ENCODE peak calls at places on chromosomes 13 and 19, in four cellular contexts. C is K562, G is GM12878, M is HepG2. A is an unnamed sample.
A peak's percentile ranks its signal among the peaks of the same experiment; 100 is the strongest.

GRCh38 chr19:35905178-35905727 is 2.8 kb downstream of the TYROBP start:
- DNase-seq in C (no peak), G (no peak), M (no peak), A (no peak)

GRCh38 chr13:49536144-49536873 is 40.6 kb downstream of the PHF11 start:
- DNase-seq in C (no peak), G (no peak), M (no peak), A (no peak)

GRCh38 chr13:110507678-110508381 is 53.7 kb downstream of the RAB20 start:
- DNase-seq in C (peak; percentile 27), G (no peak), M (no peak), A (no peak)

GRCh38 chr13:94431569-94431968 is 47.9 kb downstream of the DCT start:
- DNase-seq in C (no peak), G (no peak), M (no peak), A (no peak)

GRCh38 chr19:49827034-49827433 is 8.9 kb downstream of the MED25 start:
- DNase-seq in C (no peak), G (no peak), M (no peak), A (no peak)

GRCh38 chr19:45638930-45639729 is at the start of gene EML2:
- DNase-seq in C (peak; percentile 84), G (no peak), M (peak; percentile 24), A (no peak)

GRCh38 chr13:23325191-23325590 is 108.3 kb downstream of the SACS start:
- DNase-seq in C (no peak), G (peak; percentile 41), M (peak; percentile 18), A (no peak)

GRCh38 chr13:99415014-99415650 is 86.1 kb upstream of the TM9SF2 start:
- DNase-seq in C (no peak), G (no peak), M (no peak), A (no peak)

GRCh38 chr19:38564981-38565685 is 52.6 kb downstream of the MAP4K1 start:
- DNase-seq in C (no peak), G (no peak), M (no peak), A (no peak)

DNA sequence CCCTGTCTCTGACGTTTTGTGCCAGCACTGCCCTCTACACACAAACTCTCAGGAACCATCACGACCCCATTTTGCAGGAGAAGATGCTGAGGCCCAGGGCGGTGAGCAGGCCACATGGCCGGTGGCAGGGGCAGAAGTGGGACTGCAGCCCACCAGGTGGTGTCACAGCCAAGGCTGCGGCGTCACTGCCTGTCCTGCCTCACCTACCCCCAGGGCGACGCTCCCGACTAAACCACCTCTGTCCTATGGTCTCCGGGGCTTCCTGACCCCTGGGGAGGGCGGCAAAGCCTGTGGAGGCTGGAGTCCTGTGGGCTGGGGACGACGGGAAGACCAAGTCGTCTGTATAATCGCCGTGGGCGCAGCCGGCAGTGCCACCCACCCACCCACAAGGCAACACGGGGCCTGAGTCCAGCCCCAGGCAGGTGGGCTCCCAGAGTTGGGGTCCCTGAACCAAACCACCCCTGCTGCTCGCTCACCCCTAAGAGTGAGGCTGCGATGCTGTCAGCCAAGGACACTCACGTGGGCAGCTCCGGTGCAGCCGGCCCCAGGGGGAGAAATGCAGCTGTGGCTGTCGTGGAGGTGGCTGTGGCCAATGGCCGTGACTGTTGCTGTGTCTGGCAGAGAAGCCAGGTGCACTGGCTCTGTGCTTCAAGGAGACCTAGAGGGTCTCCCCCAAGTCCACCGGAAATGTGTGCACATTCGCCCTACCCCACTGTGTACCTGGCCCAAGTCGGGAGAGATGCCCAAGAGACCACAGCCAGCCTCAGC is 29.7 kb downstream of the RASA3 start:
- DNase-seq in C (no peak), G (no peak), M (no peak), A (no peak)
- H3K9ac ChIP-seq in C (no peak overlapping the region), G (no peak overlapping the region), M (no peak overlapping the region), A (no peak overlapping the region)

GRCh38 chr19:13069415-13070369 is 33.0 kb downstream of the LYL1 start:
- DNase-seq in C (peak; percentile 91), G (no peak), M (no peak), A (no peak)

GRCh38 chr19:13066231-13066630 is 36.4 kb downstream of the LYL1 start:
- DNase-seq in C (no peak), G (no peak), M (no peak), A (no peak)

GRCh38 chr19:13064092-13064489 is 38.6 kb downstream of the LYL1 start:
- DNase-seq in C (no peak), G (no peak), M (no peak), A (no peak)

GRCh38 chr19:13068064-13068807 is 34.4 kb downstream of the LYL1 start:
- DNase-seq in C (peak; percentile 21), G (no peak), M (no peak), A (no peak)

DNA sequence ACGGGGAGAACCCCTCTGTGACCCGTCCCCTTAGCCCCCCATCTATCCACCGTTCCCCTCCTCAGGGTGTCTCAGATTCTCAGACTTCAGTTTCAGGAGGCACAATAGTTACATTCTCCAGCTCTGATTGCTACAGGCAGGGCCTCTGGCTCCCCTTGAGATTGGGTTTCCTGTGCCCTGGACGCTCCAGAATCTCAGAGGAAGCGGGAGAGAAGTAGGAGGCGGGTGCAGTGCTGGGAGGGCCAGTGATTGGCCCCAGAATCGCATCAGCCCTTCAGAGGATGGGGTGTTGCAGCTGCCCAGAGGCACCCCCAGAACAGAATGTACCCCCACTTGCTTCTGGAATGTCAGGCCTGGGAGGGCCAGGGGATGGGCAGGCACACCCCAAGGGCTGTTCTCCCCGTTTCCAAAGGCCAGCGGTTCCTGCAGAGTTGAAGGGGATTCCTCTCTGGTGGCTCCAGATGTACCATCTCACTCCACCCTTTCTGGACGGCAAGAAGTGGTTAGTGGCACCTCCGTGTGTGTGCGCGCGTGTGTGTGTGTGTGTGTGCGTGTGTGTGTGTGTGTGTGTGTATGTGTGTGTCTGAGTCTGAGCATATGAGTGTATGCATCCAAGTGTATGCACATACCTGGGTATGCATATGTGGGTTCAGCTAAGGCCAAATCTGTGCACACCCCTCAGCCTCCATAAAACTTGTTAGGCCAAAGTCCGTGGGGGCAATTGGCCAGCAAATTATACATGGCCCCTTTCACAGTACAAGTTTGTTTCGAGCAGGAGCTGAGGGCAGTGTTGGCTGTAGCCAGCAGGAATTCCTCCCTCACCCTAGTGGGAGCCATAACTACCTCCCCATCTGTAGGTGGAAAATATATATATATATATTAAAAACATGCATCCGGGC is 35.5 kb downstream of the LYL1 start:
- DNase-seq in C (no peak), G (no peak), M (no peak), A (no peak)
- H3K4me1 ChIP-seq in C (peaks cover 85% of the 10 kb centered on the region), G (no peaks in the 10 kb centered on the region), M (peaks cover 26% of the 10 kb centered on the region), A (peaks cover 9% of the 10 kb centered on the region)

GRCh38 chr19:9205506-9206113 is 13.8 kb downstream of the OR7D4 start:
- DNase-seq in C (peak; percentile 57), G (no peak), M (peak; percentile 33), A (peak; percentile 48)
- TF ChIP-seq YY1 in C (no peak), G (peak; percentile 40), M (no peak), A (no peak)

DNA sequence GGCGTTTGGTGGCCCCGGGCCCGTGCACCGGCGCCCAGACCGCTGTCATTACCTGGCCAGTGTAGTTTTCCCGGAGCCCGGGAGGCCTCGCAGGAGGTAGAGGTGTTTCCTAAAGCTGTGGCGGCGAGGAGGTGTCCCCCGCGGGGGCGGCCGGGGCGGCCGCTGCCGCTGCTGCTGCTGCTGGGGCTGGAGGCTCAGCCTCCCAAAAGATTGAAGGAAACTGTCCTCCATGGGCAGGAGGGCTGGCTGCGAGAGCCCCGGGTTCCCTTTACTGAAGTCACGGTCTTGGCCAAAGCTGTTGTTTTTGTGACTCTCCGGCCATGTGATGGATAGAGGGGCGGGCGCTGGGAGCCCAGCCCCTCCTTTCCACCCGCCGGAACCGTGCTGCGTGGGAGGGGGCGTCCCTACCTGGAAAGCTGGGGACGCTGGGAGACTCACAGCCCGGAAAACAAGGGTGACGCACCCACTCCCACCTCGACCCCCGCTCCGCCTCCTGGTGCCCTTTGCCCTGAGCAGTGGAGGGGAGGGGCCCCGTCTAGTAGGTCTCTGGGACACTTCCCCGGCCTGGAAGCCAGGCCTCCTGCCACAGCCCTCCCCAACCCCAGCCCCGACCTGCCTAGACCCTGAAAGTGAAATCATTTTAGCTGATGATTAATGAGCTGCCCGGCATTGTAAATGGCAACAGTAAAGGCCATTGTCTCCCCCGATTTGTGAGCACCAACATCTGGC is at the start of gene N4BP2L1:
- DNase-seq in C (no peak), G (peak; percentile 87), M (peak; percentile 96), A (no peak)
- H3K9ac ChIP-seq in C (no peak within 1 kb of the TSS), G (peak within 1 kb of the TSS; percentile 93), M (peak within 1 kb of the TSS; percentile 89), A (peak within 1 kb of the TSS; percentile 80)

DNA sequence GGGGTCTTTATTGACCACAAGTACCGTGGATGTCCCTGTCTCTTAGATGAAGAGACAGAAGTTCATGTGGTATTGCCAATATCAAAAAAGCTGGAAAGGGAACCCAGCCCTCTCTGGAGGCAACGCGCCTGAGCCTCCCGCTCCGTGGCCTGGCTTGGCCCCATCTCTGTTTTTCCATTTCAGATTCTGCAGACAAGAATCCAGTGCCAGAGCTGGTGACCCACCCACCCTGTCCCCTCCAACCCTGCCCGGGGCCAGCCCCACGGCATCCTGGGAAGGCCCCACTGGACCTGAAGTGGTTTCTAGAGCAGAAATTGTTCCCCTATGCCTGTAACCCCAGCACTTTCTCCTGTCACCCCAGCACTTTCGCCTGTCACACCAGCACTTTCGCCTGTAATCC is 57.7 kb downstream of the PTPRS start:
- DNase-seq in C (no peak), G (no peak), M (no peak), A (no peak)
- H3K4me1 ChIP-seq in C (peaks cover 4% of the 10 kb centered on the region), G (peaks cover 11% of the 10 kb centered on the region), M (peaks cover 16% of the 10 kb centered on the region), A (no peaks in the 10 kb centered on the region)

GRCh38 chr13:39016789-39017188 is 21.1 kb downstream of the PROSER1 start:
- DNase-seq in C (peak; percentile 14), G (no peak), M (peak; percentile 12), A (no peak)
- TF ChIP-seq YY1 in C (no peak), G (no peak), M (no peak), A (no peak)

GRCh38 chr19:14378890-14379289 is 2.4 kb upstream of the ADGRE5 start:
- DNase-seq in C (no peak), G (no peak), M (no peak), A (no peak)

GRCh38 chr19:14383556-14383897 is 2.3 kb downstream of the ADGRE5 start:
- DNase-seq in C (peak; percentile 10), G (no peak), M (no peak), A (no peak)

GRCh38 chr19:14381689-14382474 is 638 bp downstream of the ADGRE5 start:
- DNase-seq in C (peak; percentile 51), G (no peak), M (no peak), A (no peak)

GRCh38 chr19:14385492-14385891 is 4.2 kb downstream of the ADGRE5 start:
- DNase-seq in C (peak; percentile 14), G (no peak), M (no peak), A (no peak)

GRCh38 chr19:14383898-14384669 is 2.8 kb downstream of the ADGRE5 start:
- DNase-seq in C (peak; percentile 65), G (no peak), M (no peak), A (no peak)
- H3K9ac ChIP-seq in C (peak overlapping the region; percentile 85), G (peak overlapping the region; percentile 85), M (no peak overlapping the region), A (peak overlapping the region; percentile 15)

A was measured in NT2/D1.